ENCODE peak calls at places on chromosomes 1 and 21, in eight cellular contexts. A, I, S, L, Z, N, M and U are unnamed samples.

GRCh38 chr1:189149547-189150375 is 1327.9 kb downstream of the BRINP3 start:
- DNase-seq in M (peak), S (peak), I (no peak), Z (no peak), A (no peak), N (no peak), L (no peak), U (no peak)

GRCh38 chr1:165539306-165539705 is 4.5 kb upstream of the LRRC52 start:
- DNase-seq in Z (no peak), A (no peak), I (no peak), M (no peak), L (no peak), S (no peak), N (no peak), U (no peak)

GRCh38 chr1:39898648-39899603 is 2.8 kb downstream of the MYCL start:
- DNase-seq in Z (peak), N (no peak), I (no peak), A (peak), S (peak), M (peak), L (peak), U (peak)

GRCh38 chr1:31987231-31987630 is 26.4 kb upstream of the KHDRBS1 start:
- DNase-seq in M (peak), A (no peak), N (no peak), I (no peak), S (no peak), Z (no peak), L (peak), U (no peak)

GRCh38 chr21:34126269-34126668 is 52.9 kb downstream of the MRPS6 start:
- DNase-seq in Z (no peak), L (peak), A (peak), N (no peak), I (no peak), S (no peak), M (no peak), U (no peak)

GRCh38 chr1:1599030-1599916 is 662 bp downstream of the FNDC10 start:
- DNase-seq in N (no peak), M (peak), L (no peak), S (no peak), A (peak), Z (no peak), I (no peak), U (peak)

GRCh38 chr1:185556551-185556950 is 177.6 kb upstream of the HMCN1 start:
- DNase-seq in L (no peak), Z (no peak), N (no peak), M (no peak), I (no peak), S (no peak), A (peak), U (no peak)

GRCh38 chr21:40846566-40847411 is at the start of gene DSCAM:
- DNase-seq in Z (no peak), L (no peak), N (no peak), M (peak), I (no peak), S (no peak), A (peak), U (no peak)

GRCh38 chr1:59323879-59324278 is 27.0 kb downstream of the FGGY start:
- DNase-seq in L (no peak), M (no peak), A (no peak), Z (no peak), N (no peak), S (no peak), I (no peak), U (peak)

GRCh38 chr1:185345913-185346717 is 29.1 kb upstream of the IVNS1ABP start:
- DNase-seq in S (no peak), N (peak), L (no peak), M (no peak), I (no peak), Z (no peak), A (no peak), U (no peak)

GRCh38 chr1:22611530-22611947 is 24.9 kb upstream of the C1QA start:
- DNase-seq in N (no peak), M (peak), Z (peak), I (no peak), S (no peak), L (peak), A (peak), U (peak)

GRCh38 chr21:39908265-39908923 is 41.2 kb downstream of the PCP4 start:
- DNase-seq in Z (no peak), S (no peak), M (peak), I (no peak), A (no peak), L (no peak), N (no peak), U (peak)

GRCh38 chr1:35029756-35030155 is 2.0 kb downstream of the ZMYM6 start:
- DNase-seq in L (no peak), I (no peak), N (no peak), A (peak), M (no peak), Z (no peak), S (no peak), U (peak)

GRCh38 chr1:6577831-6578525 is 1.8 kb upstream of the ZBTB48 start:
- DNase-seq in M (no peak), L (no peak), I (no peak), N (no peak), A (peak), Z (no peak), S (no peak), U (peak)

GRCh38 chr1:42940851-42941639 is 17.6 kb downstream of the SLC2A1 start:
- DNase-seq in M (peak), S (no peak), Z (peak), N (no peak), I (peak), A (peak), L (peak), U (peak)

GRCh38 chr1:60916926-60917325 is 165.4 kb upstream of the NFIA start:
- DNase-seq in S (no peak), L (no peak), M (no peak), Z (no peak), I (no peak), A (no peak), N (no peak), U (no peak)

GRCh38 chr21:27371688-27372331 is 404.9 kb upstream of the ADAMTS5 start:
- DNase-seq in S (no peak), N (no peak), L (no peak), M (no peak), Z (peak), I (no peak), A (peak), U (no peak)

GRCh38 chr1:185238447-185238846 is 78.6 kb downstream of the IVNS1ABP start:
- DNase-seq in Z (no peak), M (no peak), A (peak), S (no peak), N (no peak), I (no peak), L (no peak), U (no peak)

GRCh38 chr1:46169811-46170454 is 5.0 kb upstream of the TSPAN1 start:
- DNase-seq in M (no peak), N (no peak), S (no peak), A (no peak), I (no peak), Z (no peak), L (no peak), U (no peak)

GRCh38 chr1:68959631-68960030 is 462.7 kb upstream of the DEPDC1 start:
- DNase-seq in N (no peak), I (no peak), M (no peak), Z (no peak), S (no peak), A (no peak), L (no peak), U (no peak)

GRCh38 chr1:89545264-89546038 is 20.8 kb downstream of the LRRC8B start:
- DNase-seq in Z (peak), A (peak), L (no peak), S (no peak), I (no peak), N (no peak), M (no peak), U (no peak)

GRCh38 chr1:171699526-171699925 is 42.3 kb downstream of the VAMP4 start:
- DNase-seq in Z (no peak), N (no peak), S (no peak), L (no peak), I (no peak), A (no peak), M (no peak), U (no peak)

GRCh38 chr1:33149453-33150190 is 32.2 kb downstream of the TRIM62 start:
- DNase-seq in S (peak), L (no peak), M (no peak), N (no peak), I (no peak), Z (no peak), A (no peak), U (no peak)

GRCh38 chr1:166703141-166703540 is 136.1 kb upstream of the POGK start:
- DNase-seq in M (no peak), L (no peak), Z (no peak), S (no peak), N (no peak), I (no peak), A (no peak), U (no peak)

DNA sequence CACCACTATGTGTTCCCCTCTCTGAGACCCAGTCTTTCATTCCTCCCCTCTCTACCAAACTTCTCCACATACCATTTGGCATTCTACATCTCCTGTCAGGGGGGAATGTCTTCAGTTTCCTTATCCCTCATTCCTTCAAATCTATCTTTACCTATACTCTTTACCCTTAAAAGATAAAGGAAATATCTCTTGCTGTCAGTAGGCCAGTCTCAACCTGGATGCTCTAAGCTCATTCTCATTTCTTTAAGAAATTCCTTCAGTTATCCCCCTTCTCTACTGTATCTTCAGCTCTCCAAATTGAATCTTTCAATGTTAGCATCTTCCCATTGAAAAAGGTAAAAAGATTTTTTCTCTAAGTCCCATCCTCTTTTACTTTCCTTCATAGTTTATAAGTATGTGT is 6.5 kb downstream of the RO60 start:
- DNase-seq in I (no peak), L (no peak), S (no peak), Z (no peak), N (no peak), A (no peak), M (no peak), U (no peak)
- H3K4me3 ChIP-seq in I (no peak), L (no peak), S (no peak), Z (no peak), N (no peak), A (no peak), M (no peak), U (no peak)

DNA sequence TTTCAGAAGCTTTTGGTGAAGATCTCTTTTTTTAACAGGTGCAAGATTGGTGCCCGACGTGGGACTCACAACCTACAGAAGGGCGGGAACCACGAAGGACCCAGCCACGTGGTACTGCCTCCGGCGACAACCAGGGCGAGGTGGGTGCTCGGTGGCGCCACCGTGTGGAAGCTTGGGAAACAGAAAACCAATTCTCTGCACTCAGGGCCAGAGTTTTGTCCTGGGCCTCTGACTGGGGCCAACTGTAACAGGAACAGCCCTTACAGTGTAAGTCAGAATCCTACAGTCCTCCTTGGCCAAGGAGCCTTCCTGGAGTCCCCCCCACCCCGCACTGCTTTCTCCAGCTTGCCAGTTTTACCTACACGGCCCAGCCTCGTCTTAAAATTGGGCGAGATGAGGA is 11.6 kb upstream of the S100A7A start:
- DNase-seq in S (peak), L (no peak), Z (no peak), I (peak), A (peak), N (no peak), M (peak), U (no peak)
- H3K4me3 ChIP-seq in S (no peak), L (no peak), Z (no peak), I (no peak), A (no peak), N (no peak), M (no peak), U (no peak)

GRCh38 chr1:197911172-197911856 is 5.9 kb upstream of the LHX9 start:
- DNase-seq in A (no peak), Z (no peak), N (no peak), M (peak), S (no peak), I (peak), L (no peak), U (peak)
- H3K4me3 ChIP-seq in A (no peak), Z (no peak), N (no peak), M (peak), S (peak), I (no peak), L (no peak), U (peak)

GRCh38 chr1:57327331-57327730 is 96.5 kb downstream of the DAB1 start:
- DNase-seq in N (no peak), Z (no peak), M (no peak), A (no peak), S (no peak), L (no peak), I (no peak), U (no peak)

GRCh38 chr1:57319165-57319564 is 104.7 kb downstream of the DAB1 start:
- DNase-seq in I (no peak), M (no peak), N (no peak), L (peak), S (no peak), A (no peak), Z (peak), U (no peak)

GRCh38 chr1:57325117-57325516 is 98.7 kb downstream of the DAB1 start:
- DNase-seq in M (no peak), I (no peak), Z (no peak), A (no peak), L (no peak), N (no peak), S (no peak), U (no peak)

GRCh38 chr1:57316291-57316690 is 107.6 kb downstream of the DAB1 start:
- DNase-seq in S (no peak), L (no peak), A (no peak), N (no peak), M (no peak), I (no peak), Z (no peak), U (no peak)

DNA sequence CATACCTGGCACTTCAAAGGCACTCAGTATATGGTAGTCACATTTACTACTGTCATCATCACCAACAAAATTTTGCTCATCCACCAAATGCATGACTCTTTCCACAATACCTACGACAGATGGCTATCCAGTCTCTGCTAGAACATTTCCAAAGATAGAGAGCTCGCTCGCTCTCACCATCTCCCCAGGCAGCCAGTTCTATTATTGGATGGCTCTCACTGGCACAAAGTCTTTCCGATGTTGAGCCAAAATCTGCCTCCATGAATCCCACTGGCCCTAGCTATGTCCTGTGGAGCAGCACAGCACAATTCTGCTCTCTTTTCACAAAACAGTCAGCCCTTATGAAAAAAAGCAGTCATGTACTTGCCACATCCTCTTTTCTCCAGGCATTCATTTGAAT is 102.1 kb downstream of the DAB1 start:
- DNase-seq in M (no peak), L (no peak), Z (no peak), I (no peak), A (no peak), N (no peak), S (no peak), U (no peak)
- H3K4me3 ChIP-seq in M (no peak), L (no peak), Z (no peak), I (no peak), A (no peak), N (no peak), S (no peak), U (no peak)

DNA sequence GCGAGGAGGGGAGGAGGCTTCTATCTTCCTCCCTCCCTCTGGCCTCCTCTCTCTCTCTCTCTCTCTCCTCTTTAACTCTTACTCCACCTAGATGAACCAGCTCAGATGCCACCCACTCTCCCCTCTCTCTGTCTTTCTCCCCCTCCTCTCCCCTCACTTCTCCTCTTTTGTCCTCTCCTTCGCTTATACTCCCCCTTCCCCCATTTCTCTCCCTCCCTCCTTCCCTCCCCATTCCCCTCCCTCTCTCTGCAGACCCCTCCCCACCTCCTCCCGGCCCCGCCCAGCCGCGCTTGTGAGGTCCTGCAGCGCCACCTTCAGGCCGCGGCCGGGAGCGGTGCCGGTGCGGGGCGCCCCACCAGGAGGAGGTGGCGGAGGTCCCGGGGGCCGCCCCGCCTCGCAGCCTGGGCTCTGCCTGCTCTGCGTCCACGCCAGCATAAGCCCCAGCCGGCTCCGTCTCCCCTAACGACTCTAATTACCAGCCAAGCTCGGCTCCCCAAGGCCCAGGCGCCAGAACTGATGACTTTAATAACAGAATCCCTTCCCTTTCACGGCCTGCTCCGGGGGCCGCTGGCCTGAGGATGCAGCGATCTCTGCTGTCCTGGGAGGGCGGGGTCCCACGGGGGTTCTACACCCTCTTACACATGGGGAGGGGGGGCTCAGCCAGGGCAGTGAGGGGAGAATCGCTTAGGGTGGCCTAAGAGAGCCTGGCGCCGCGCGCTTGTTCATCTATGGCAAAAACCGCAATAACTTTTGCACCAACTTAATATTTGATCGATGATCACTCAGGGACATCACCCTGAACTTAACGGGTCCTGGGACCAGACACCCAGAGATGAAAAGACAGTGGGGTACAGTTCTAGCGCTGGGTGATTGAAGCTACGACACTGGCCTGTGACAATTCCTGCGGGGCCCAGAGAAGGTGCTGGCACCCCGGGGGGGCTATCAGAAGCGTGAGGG is 637.3 kb downstream of the MATN1 start:
- DNase-seq in S (peak), I (peak), A (no peak), M (peak), Z (peak), L (no peak), N (no peak), U (peak)
- H3K4me3 ChIP-seq in S (peak), I (peak), A (peak), M (no peak), Z (peak), L (peak), N (no peak), U (peak)

GRCh38 chr1:24321712-24322635 is 2.8 kb downstream of the GRHL3 start:
- DNase-seq in I (peak), N (peak), S (peak), M (peak), Z (peak), A (peak), L (peak), U (peak)

GRCh38 chr1:24319962-24320361 is 805 bp downstream of the GRHL3 start:
- DNase-seq in Z (no peak), N (no peak), M (no peak), L (no peak), S (no peak), A (no peak), I (no peak), U (no peak)

GRCh38 chr1:24318988-24319863 is at the start of gene GRHL3:
- DNase-seq in N (no peak), Z (no peak), M (peak), S (peak), L (no peak), A (no peak), I (no peak), U (peak)

GRCh38 chr1:24322636-24323177 is 3.5 kb downstream of the GRHL3 start:
- DNase-seq in I (no peak), A (no peak), N (no peak), S (no peak), M (no peak), L (no peak), Z (no peak), U (no peak)

DNA sequence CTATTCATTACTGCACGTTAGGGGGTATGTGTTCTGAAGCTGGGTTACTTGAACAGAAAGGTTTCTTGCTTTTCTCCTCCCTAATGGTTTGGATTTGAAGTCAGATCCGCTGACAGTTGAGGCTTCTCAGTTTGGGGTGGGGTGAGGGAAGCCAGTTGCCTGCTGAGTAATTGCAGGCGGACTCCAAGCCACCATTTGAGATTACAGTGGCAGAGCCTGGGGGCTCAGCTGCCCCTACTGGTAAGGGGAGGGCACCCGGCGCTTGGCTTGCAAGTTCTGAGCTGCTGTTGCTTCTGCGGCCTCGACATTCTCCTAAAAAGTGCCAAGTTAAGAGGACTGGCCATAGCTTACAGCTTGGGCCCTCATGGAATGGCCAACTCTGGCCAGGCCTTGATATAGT is 2.0 kb downstream of the GRHL3 start:
- DNase-seq in S (no peak), A (no peak), N (no peak), L (no peak), I (no peak), Z (no peak), M (no peak), U (peak)
- H3K4me3 ChIP-seq in S (peak), A (no peak), N (no peak), L (no peak), I (no peak), Z (no peak), M (no peak), U (peak)

DNA sequence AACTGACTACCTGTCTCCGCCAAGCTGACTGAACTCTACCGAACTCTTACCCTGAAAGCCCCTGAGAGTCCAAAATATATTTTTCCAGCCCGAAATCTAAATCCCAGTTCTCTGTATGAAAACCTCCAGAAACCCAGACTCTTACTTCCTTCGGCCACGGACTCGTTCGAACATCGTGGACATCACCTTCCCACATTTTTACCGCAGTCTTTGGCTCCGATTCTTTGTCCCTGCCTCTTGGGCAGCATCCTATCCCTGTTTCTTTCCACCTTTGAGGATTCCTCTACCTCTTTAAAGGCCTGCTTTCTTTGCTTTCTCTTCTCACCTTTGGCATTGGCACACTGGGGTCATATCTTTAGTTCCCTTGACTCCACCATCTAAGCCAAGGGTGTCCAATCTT is 914 bp upstream of the USP24 start:
- DNase-seq in L (no peak), Z (no peak), S (no peak), A (no peak), N (no peak), I (no peak), M (no peak), U (no peak)
- H3K4me3 ChIP-seq in L (peak), Z (peak), S (peak), A (peak), N (peak), I (peak), M (peak), U (peak)